ENCODE peak calls at places on chromosomes 6 and 20, in four cellular contexts. J is H9, N is choroid plexus epithelial cell, D is A549. Y is an unnamed sample.

GRCh38 chr6:1991332-1991878 is 254.0 kb downstream of the GMDS start:
- DNase-seq in J (no peak), N (no peak), D (no peak), Y (no peak)

GRCh38 chr6:37407948-37408347 is 25.1 kb upstream of the CMTR1 start:
- DNase-seq in J (no peak), N (no peak), D (no peak), Y (no peak)

GRCh38 chr6:125255201-125255600 is 46.6 kb downstream of the HDDC2 start:
- DNase-seq in N (no peak), D (no peak), J (no peak), Y (no peak)

GRCh38 chr20:5195655-5196054 is 68.8 kb downstream of the CDS2 start:
- DNase-seq in D (no peak), N (peak), J (no peak), Y (no peak)

GRCh38 chr6:15234068-15234758 is 11.7 kb upstream of the JARID2 start:
- DNase-seq in N (no peak), D (no peak), J (no peak), Y (no peak)

GRCh38 chr20:4297141-4297826 is 281.9 kb upstream of the RNF24 start:
- DNase-seq in J (no peak), N (no peak), D (no peak), Y (no peak)

GRCh38 chr20:21179796-21180195 is 53.9 kb downstream of the KIZ start:
- DNase-seq in D (no peak), N (peak), J (no peak), Y (no peak)

GRCh38 chr6:150606258-150607043 is 6.8 kb downstream of the PLEKHG1 start:
- DNase-seq in D (no peak), J (no peak), N (no peak), Y (no peak)

GRCh38 chr6:52162940-52163908 is 23.0 kb upstream of the IL17A start:
- DNase-seq in N (peak), J (no peak), D (peak), Y (no peak)

GRCh38 chr20:25090492-25091429 is 8.8 kb upstream of the VSX1 start:
- DNase-seq in N (no peak), J (no peak), D (no peak), Y (no peak)

GRCh38 chr20:37319120-37319717 is 26.7 kb upstream of the SRC start:
- DNase-seq in D (no peak), J (no peak), N (peak), Y (no peak)

GRCh38 chr6:38933426-38933825 is 115.2 kb upstream of the GLP1R start:
- DNase-seq in J (no peak), N (peak), D (peak), Y (no peak)

GRCh38 chr6:42259841-42260395 is 42.3 kb upstream of the MRPS10 start:
- DNase-seq in D (no peak), N (no peak), J (no peak), Y (no peak)

GRCh38 chr6:95232477-95232876 is 344.9 kb upstream of the MANEA start:
- DNase-seq in N (peak), D (no peak), J (no peak), Y (no peak)

GRCh38 chr20:63220696-63221399 is 4.9 kb upstream of the YTHDF1 start:
- DNase-seq in D (no peak), N (no peak), J (no peak), Y (no peak)

GRCh38 chr20:21323640-21324039 is 20.5 kb downstream of the XRN2 start:
- DNase-seq in J (no peak), N (peak), D (peak), Y (no peak)

GRCh38 chr20:7379621-7380220 is 560.5 kb downstream of the HAO1 start:
- DNase-seq in D (no peak), N (no peak), J (no peak), Y (no peak)

GRCh38 chr20:58981564-58982364 is 708 bp downstream of the NELFCD start:
- DNase-seq in N (peak), D (peak), J (no peak), Y (no peak)

GRCh38 chr6:127069659-127070279 is 48.7 kb upstream of the RSPO3 start:
- DNase-seq in D (peak), N (peak), J (no peak), Y (no peak)

GRCh38 chr6:47169785-47170685 is 127.9 kb upstream of the ADGRF1 start:
- DNase-seq in D (peak), N (peak), J (no peak), Y (no peak)

GRCh38 chr6:163260111-163260895 is 154.2 kb upstream of the QKI start:
- DNase-seq in D (no peak), J (peak), N (peak), Y (no peak)

GRCh38 chr6:148972481-148972880 is 225.7 kb downstream of the UST start:
- DNase-seq in D (peak), N (peak), J (peak), Y (peak)

GRCh38 chr6:111552999-111553398 is 52.7 kb downstream of the TRAF3IP2 start:
- DNase-seq in N (no peak), J (no peak), D (no peak), Y (no peak)

GRCh38 chr20:44849712-44850111 is 35.8 kb upstream of the YWHAB start:
- DNase-seq in D (peak), J (no peak), N (peak), Y (no peak)

GRCh38 chr6:91497770-91498169 is 910.9 kb upstream of the MAP3K7 start:
- DNase-seq in N (no peak), D (no peak), J (no peak), Y (no peak)

GRCh38 chr6:21022343-21023107 is 488.3 kb downstream of the CDKAL1 start:
- DNase-seq in D (no peak), J (peak), N (peak), Y (peak)

GRCh38 chr6:168095741-168096250 is 16.8 kb upstream of the FRMD1 start:
- DNase-seq in J (no peak), D (no peak), N (no peak), Y (no peak)

GRCh38 chr20:9112541-9113515 is 43.9 kb downstream of the PLCB4 start:
- DNase-seq in J (no peak), D (no peak), N (peak), Y (no peak)

GRCh38 chr6:56891754-56892153 is 63.2 kb upstream of the BEND6 start:
- DNase-seq in N (no peak), J (no peak), D (peak), Y (no peak)

GRCh38 chr20:39269031-39269461 is 306.9 kb downstream of the DHX35 start:
- DNase-seq in D (peak), J (peak), N (peak), Y (peak)

GRCh38 chr20:45469336-45470261 is at the start of gene WFDC2:
- DNase-seq in J (peak), D (no peak), N (no peak), Y (peak)

GRCh38 chr6:71608646-71609045 is 277.7 kb upstream of the RIMS1 start:
- DNase-seq in N (no peak), J (no peak), D (no peak), Y (no peak)

GRCh38 chr20:34582911-34583310 is 24.4 kb downstream of the MAP1LC3A start:
- DNase-seq in N (no peak), D (no peak), J (no peak), Y (no peak)

GRCh38 chr6:101668496-101668895 is 275.0 kb downstream of the GRIK2 start:
- DNase-seq in N (no peak), D (no peak), J (no peak), Y (no peak)

GRCh38 chr20:62043131-62043914 is 22.4 kb downstream of the TAF4 start:
- DNase-seq in D (no peak), N (peak), J (no peak), Y (no peak)

GRCh38 chr6:23106951-23107350 is 537.6 kb downstream of the HDGFL1 start:
- DNase-seq in D (no peak), J (no peak), N (peak), Y (no peak)

GRCh38 chr6:37221585-37222124 is 35.9 kb upstream of the TBC1D22B start:
- DNase-seq in J (no peak), N (peak), D (no peak), Y (no peak)

DNA sequence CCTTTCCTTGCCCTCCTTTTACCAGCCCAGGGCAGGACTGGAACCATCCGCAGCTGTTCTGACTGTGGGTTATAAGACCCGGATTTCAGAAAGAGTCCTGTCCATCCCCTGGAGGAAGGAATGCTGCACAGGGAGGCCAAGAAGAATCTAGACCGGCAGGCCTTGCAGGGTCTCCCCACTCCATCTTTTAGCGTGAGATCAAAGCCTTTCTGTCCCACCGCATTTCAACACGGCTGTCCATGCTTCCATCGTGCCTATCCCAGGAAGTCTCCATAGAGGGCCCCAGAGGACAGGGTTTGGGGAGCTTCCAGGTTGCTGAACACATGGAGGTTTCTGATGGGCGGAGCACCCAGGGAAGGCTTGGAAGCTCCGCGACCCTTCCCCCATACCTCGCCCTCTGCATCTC is 79.3 kb upstream of the AGPAT4 start:
- DNase-seq in N (peak), J (peak), D (peak), Y (peak)
- TF ChIP-seq CTCF in N (no peak), J (peak), D (no peak), Y (peak)

GRCh38 chr20:52312131-52312729 is 120.7 kb upstream of the ZFP64 start:
- DNase-seq in N (peak), J (peak), D (peak), Y (peak)

GRCh38 chr20:52318601-52319000 is 127.0 kb upstream of the ZFP64 start:
- DNase-seq in D (no peak), N (no peak), J (no peak), Y (no peak)

GRCh38 chr20:52311209-52311794 is 119.7 kb upstream of the ZFP64 start:
- DNase-seq in D (no peak), N (no peak), J (peak), Y (no peak)

DNA sequence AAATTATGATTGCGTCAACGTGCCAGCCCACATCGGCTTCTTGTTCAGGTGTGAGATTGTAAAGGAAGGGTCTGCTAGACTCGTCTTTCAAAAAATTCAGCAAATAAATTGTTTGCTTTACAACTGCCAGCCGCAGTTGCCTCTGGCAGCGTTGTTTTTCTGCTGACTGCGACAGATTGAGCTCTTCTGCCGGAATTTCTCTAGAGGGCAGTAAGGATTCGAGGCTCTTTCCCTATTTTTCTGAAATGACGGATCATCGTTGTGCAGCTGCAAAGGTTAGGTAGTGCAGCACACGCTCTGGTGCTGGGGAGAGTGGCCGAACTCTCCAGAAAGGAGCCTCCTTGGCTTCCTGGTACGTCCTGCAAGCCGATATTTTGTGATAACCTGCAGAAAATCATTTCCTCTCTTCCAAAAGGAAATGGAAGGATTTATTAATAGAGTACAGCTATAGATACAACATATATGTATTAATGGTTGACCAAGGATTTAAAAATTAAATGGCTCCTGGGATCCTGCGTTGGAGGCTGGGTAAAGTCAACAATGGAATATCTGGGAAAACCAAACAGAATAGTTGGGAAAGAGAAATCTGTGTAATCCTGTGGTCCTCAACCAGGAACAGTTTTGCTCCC is 121.9 kb upstream of the ZFP64 start:
- DNase-seq in J (peak), D (peak), N (peak), Y (peak)
- TF ChIP-seq CTCF in J (peak), D (peak), N (peak), Y (peak)

GRCh38 chr6:129893513-129894098 is 32.5 kb upstream of the TMEM244 start:
- DNase-seq in J (no peak), N (peak), D (peak), Y (no peak)
- TF ChIP-seq CTCF in J (peak), N (peak), D (peak), Y (no peak)

GRCh38 chr20:3172126-3172932 is 1.0 kb downstream of the LZTS3 start:
- DNase-seq in N (no peak), D (no peak), J (no peak), Y (no peak)

GRCh38 chr20:3175270-3175669 is 1.9 kb upstream of the LZTS3 start:
- DNase-seq in J (no peak), D (no peak), N (no peak), Y (no peak)

GRCh38 chr20:3172933-3173581 is at the start of gene LZTS3:
- DNase-seq in D (peak), J (peak), N (peak), Y (peak)

GRCh38 chr20:3174442-3175263 is 1.3 kb upstream of the LZTS3 start:
- DNase-seq in J (no peak), D (peak), N (peak), Y (no peak)

GRCh38 chr20:3173582-3174441 is 463 bp upstream of the LZTS3 start:
- DNase-seq in N (peak), J (peak), D (peak), Y (peak)
- TF ChIP-seq CTCF in N (peak), J (peak), D (no peak), Y (peak)

DNA sequence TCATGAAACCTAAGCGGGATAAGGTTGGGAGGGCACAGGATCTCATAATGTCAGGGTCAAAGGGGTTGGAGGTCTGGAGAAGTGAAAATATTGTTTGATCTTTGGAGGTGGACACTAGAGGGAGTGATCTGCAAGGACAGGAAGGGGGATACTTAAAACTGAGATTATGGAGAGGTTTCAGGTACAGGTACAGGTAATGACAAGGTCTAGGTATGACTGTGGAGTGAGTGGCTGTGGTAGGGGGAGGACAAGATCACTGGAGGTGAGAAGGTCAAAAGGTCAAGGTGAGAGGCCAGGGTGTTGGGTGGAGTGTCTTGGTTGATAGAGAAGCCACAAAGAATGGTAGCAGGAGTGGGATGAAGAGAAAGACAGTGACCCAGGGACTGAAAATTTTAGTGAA is 16.8 kb upstream of the NOTCH4 start:
- DNase-seq in J (no peak), N (no peak), D (no peak), Y (no peak)
- TF ChIP-seq CTCF in J (no peak), N (peak), D (no peak), Y (no peak)

GRCh38 chr6:109093732-109094131 is 914 bp downstream of the SESN1 start:
- DNase-seq in N (peak), D (no peak), J (no peak), Y (no peak)

GRCh38 chr6:109095821-109096084 is 446 bp downstream of the CEP57L1 start:
- DNase-seq in D (no peak), J (no peak), N (no peak), Y (no peak)

GRCh38 chr6:109096198-109096597 is 891 bp downstream of the CEP57L1 start:
- DNase-seq in J (no peak), D (no peak), N (no peak), Y (no peak)

GRCh38 chr6:109094351-109095035 is at the start of gene SESN1:
- DNase-seq in J (peak), N (peak), D (peak), Y (peak)

DNA sequence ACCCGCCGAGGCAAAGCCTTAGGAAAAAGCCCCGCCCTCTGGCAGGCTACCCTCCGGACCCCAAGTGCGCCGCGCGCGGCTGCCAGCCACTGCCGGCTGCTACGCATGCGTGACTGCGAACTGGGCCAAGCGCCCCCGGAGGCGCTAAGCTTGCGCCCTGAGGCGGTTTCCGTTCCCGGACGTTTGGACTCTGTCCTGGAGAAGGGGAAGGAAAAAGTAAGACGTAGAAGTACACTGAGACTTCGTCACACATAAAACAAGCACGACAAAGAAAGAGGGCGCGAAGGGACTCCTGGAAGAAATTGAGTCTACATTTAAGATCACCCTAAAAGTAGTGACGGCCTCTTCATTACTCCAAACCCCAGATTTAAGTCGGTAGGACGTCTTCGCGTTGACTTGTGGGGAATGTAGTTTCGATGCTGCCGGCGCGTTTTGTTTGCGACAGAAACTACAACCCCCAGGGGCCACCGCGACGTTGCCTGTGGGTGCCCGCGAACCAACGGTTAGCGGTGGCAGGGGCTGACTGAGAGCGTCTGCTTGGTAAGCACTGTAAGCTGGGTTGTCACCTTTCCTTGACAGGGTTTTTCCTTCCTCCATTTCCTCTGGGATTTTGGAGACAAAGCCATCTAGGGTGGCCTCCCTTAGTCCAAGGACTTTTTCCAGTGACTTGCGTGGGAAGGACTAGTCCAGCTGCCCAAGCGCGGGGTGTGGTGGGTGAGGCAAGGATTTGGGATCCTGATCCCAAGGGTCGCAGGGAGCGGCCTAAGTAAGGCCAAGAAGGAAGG is at the start of gene CEP57L1:
- DNase-seq in D (peak), N (peak), J (peak), Y (peak)
- TF ChIP-seq CTCF in D (no peak), N (no peak), J (peak), Y (no peak)

GRCh38 chr6:139881251-139881650 is 506.8 kb upstream of the CITED2 start:
- DNase-seq in N (no peak), J (no peak), D (no peak), Y (no peak)

GRCh38 chr6:139879823-139880356 is 505.4 kb upstream of the CITED2 start:
- DNase-seq in D (no peak), J (no peak), N (peak), Y (no peak)

GRCh38 chr6:139881728-139882211 is 507.3 kb upstream of the CITED2 start:
- DNase-seq in J (peak), N (peak), D (peak), Y (peak)

GRCh38 chr6:139882234-139882633 is 507.8 kb upstream of the CITED2 start:
- DNase-seq in N (peak), J (no peak), D (no peak), Y (peak)

DNA sequence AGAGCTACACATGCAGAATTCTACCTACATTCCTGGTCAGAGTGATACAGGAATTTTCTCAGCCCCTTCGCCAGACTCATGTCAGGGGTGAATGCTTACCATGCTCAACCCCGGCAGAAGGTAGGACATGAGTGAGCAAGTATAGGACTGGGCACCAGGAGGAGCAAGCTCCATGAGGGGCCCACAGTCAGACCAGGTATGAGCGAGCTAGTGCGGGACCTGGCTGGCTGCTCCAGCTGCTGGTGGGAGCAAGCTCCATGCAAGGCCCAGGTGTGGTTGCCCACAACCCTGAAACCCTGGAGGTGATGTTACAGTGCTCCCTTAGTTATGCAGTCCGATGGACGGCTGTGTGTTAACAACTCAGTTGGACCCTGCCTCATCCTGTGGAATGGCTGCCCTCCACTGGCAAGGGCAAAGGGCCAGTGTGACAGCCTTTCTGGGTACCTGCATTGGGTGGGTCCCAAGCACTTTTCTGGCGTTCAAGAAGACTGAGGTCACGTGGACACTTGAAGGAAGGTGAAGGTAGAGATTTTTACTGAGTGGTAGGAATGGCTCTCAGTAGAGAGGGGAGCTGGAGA is 503.5 kb upstream of the CITED2 start:
- DNase-seq in N (no peak), D (no peak), J (no peak), Y (no peak)
- TF ChIP-seq CTCF in N (no peak), D (no peak), J (peak), Y (no peak)

Y was measured in nephron progenitor cell.